ENCODE peak calls at places on chromosomes 2 and 18, in seven cellular contexts. N, G, S, M, H, K and D are unnamed samples.
A peak's percentile ranks its signal among the peaks of the same experiment; 100 is the strongest.

GRCh38 chr18:22689711-22690110 is 243.4 kb upstream of the RBBP8 start:
- DNase-seq in K (no peak), H (no peak), N (no peak), G (no peak), S (no peak), M (no peak), D (no peak)

GRCh38 chr2:164840458-164840929 is 1.1 kb downstream of the COBLL1 start:
- DNase-seq in S (peak; percentile 92), G (peak; percentile 84), H (peak; percentile 54), M (peak; percentile 91), K (no peak), N (peak; percentile 19), D (no peak)

GRCh38 chr2:69056071-69056470 is 43.1 kb downstream of the ANTXR1 start:
- DNase-seq in M (no peak), G (no peak), K (no peak), S (no peak), N (no peak), H (no peak), D (no peak)

GRCh38 chr2:63078852-63079606 is 28.4 kb downstream of the OTX1 start:
- DNase-seq in S (no peak), K (no peak), G (no peak), H (no peak), N (no peak), M (no peak), D (no peak)

GRCh38 chr2:48343571-48344440 is 186.1 kb upstream of the STON1 start:
- DNase-seq in N (no peak), S (no peak), G (no peak), K (peak; percentile 93), M (no peak), H (no peak), D (no peak)

GRCh38 chr18:74497778-74498177 is 1.6 kb downstream of the CNDP2 start:
- DNase-seq in S (no peak), G (no peak), K (no peak), M (peak; percentile 55), H (no peak), N (no peak), D (no peak)

GRCh38 chr2:238945433-238946150 is 97.7 kb downstream of the TWIST2 start:
- DNase-seq in K (peak; percentile 42), M (peak; percentile 44), H (peak; percentile 32), N (no peak), G (peak; percentile 43), S (no peak), D (peak; percentile 79)

GRCh38 chr2:73068147-73068546 is 3.4 kb downstream of the SFXN5 start:
- DNase-seq in K (no peak), M (no peak), S (no peak), N (no peak), H (no peak), G (no peak), D (no peak)

GRCh38 chr2:137969418-137969765 is 5.1 kb downstream of the HNMT start:
- DNase-seq in K (peak; percentile 95), G (peak; percentile 32), N (no peak), H (peak; percentile 39), M (no peak), S (peak; percentile 72), D (no peak)

GRCh38 chr2:196170202-196170680 is 1.1 kb downstream of the STK17B start:
- DNase-seq in N (peak; percentile 12), G (peak; percentile 65), M (no peak), K (peak; percentile 64), H (peak; percentile 26), S (peak; percentile 74), D (peak; percentile 31)

GRCh38 chr2:135798275-135798705 is 38.7 kb downstream of the LCT start:
- DNase-seq in K (no peak), M (no peak), G (no peak), H (no peak), S (no peak), N (no peak), D (no peak)

GRCh38 chr2:231568785-231569435 is 23.8 kb upstream of the TEX44 start:
- DNase-seq in H (no peak), M (no peak), S (no peak), G (no peak), N (no peak), K (no peak), D (no peak)

GRCh38 chr2:85709385-85709784 is 15.2 kb downstream of the GNLY start:
- DNase-seq in S (no peak), G (no peak), M (no peak), K (no peak), N (no peak), H (no peak), D (no peak)

GRCh38 chr18:23924813-23925212 is 89.7 kb upstream of the TTC39C start:
- DNase-seq in G (no peak), M (no peak), H (no peak), N (no peak), S (no peak), K (peak; percentile 50), D (no peak)

GRCh38 chr2:227366861-227367800 is 12.0 kb downstream of the TM4SF20 start:
- DNase-seq in K (peak; percentile 84), N (peak; percentile 29), H (no peak), S (peak; percentile 17), M (no peak), G (no peak), D (no peak)

GRCh38 chr18:77086656-77087390 is 45.8 kb downstream of the MBP start:
- DNase-seq in M (peak; percentile 79), H (peak; percentile 53), N (peak; percentile 25), S (no peak), G (no peak), K (no peak), D (no peak)

GRCh38 chr2:215850380-215850779 is 163.0 kb downstream of the MREG start:
- DNase-seq in M (no peak), N (no peak), H (no peak), K (peak; percentile 26), G (no peak), S (no peak), D (no peak)

GRCh38 chr2:33214857-33215256 is 261.6 kb upstream of the RASGRP3 start:
- DNase-seq in H (no peak), K (no peak), S (no peak), M (no peak), N (no peak), G (no peak), D (no peak)

GRCh38 chr2:33213648-33214047 is 262.8 kb upstream of the RASGRP3 start:
- DNase-seq in S (no peak), M (no peak), G (no peak), H (no peak), K (peak; percentile 56), N (no peak), D (no peak)

GRCh38 chr2:33215299-33215698 is 261.1 kb upstream of the RASGRP3 start:
- DNase-seq in K (peak; percentile 96), N (no peak), G (no peak), S (no peak), H (peak; percentile 37), M (no peak), D (no peak)

GRCh38 chr2:33213244-33213643 is 263.2 kb upstream of the RASGRP3 start:
- DNase-seq in N (no peak), M (no peak), H (no peak), S (no peak), K (peak; percentile 50), G (no peak), D (no peak)

DNA sequence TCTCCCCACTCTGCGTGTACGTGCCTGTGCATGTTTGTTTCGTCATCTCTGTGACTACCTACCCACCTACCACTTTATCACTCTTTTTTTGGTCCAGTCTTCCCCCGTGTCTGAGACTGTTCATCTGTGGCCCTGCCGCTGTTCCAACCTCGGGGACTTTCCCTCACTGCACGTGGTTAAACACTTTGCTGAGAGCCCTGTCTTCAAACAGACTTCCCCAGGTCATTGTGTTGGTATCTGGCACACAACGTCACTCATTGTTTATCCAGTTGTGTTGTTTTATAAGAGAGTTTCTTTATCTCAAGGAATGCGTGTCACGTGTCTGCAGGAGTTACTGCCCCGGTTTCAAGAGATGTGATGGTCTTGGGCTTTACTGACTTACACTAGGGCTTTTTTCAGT is 262.0 kb upstream of the RASGRP3 start:
- DNase-seq in N (no peak), H (peak; percentile 28), K (peak; percentile 87), S (peak; percentile 33), M (no peak), G (peak; percentile 74), D (peak; percentile 94)
- H3K4me3 ChIP-seq in N (no peak overlapping the region), H (no peak overlapping the region), K (no peak overlapping the region), S (no peak overlapping the region), M (no peak overlapping the region), G (no peak overlapping the region), D (no peak overlapping the region)

DNA sequence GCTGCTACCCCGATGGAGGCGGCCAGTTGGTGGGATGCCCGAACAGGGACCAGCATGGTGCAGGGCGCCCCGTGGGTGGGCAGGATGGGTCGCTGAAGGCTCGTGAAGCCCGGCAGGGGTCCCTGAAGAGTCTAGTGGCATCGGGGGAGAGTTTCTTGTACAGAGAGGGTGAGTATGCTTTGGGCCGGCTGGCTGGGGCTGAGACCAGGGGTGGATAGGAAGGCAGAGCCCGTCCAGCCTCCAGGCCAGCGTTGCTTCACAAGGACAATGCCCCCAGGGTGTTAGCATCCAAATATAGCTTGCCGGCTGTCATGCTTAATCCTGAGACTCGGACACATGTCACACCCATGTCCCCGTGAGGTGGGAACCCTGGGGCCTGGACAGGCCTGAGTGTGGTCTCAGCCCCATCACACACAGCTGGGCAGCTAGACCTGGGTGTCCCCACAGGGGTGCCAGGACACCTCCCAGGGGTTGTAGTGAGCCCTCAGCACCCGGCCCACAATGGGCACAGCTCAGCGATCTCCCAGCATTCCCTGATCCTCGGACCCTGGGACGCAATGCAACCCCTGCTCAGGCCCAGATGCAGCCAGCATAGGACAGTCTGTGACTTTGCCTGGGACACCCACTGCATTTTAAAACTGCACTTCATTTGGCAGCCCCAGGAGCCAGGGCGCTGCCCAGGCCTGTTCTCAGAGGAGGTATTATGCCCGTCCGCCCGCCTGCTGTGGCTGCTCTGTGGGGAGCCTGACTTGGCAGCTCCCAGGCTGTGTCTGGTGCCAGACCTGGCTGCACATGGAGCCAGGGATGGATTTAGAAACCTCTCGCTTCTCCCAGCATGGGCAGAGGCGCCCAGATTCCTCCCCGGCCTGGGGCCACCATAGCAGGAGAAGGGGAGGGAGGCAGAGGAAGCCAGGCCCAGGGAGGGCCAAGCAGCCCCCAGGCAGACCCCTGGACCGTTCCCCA is 36.4 kb downstream of the RAMP1 start:
- DNase-seq in S (peak; percentile 43), N (no peak), K (no peak), M (no peak), H (peak; percentile 75), G (no peak), D (no peak)
- H3K4me1 ChIP-seq in S (peaks cover 63% of the 10 kb centered on the region), N (no peaks in the 10 kb centered on the region), K (peaks cover 16% of the 10 kb centered on the region), M (no peaks in the 10 kb centered on the region), H (peaks cover 80% of the 10 kb centered on the region), G (peaks cover 60% of the 10 kb centered on the region), D (peaks cover 18% of the 10 kb centered on the region)

GRCh38 chr2:102301867-102302362 is 9.4 kb upstream of the IL1RL1 start:
- DNase-seq in N (no peak), K (peak; percentile 32), G (no peak), H (peak; percentile 22), M (no peak), S (peak; percentile 57), D (peak; percentile 80)
- TF ChIP-seq CTCF in N (no peak), K (peak; percentile 26), G (no peak), H (peak; percentile 12), M (peak; percentile 24), S (no peak), D (peak; percentile 61)

GRCh38 chr2:233938676-233939370 is 21.6 kb downstream of the TRPM8 start:
- DNase-seq in G (no peak), H (no peak), K (no peak), N (no peak), S (peak; percentile 8), M (peak; percentile 71), D (no peak)
- H3K4me3 ChIP-seq in G (no peak overlapping the region), H (no peak overlapping the region), K (no peak overlapping the region), N (no peak overlapping the region), S (no peak overlapping the region), M (peak overlapping the region; percentile 33), D (no peak overlapping the region)

GRCh38 chr2:37672104-37672869 is 845 bp upstream of the CDC42EP3 start:
- DNase-seq in S (peak; percentile 84), G (peak; percentile 71), K (peak; percentile 88), N (peak; percentile 82), M (peak; percentile 82), H (peak; percentile 84), D (peak; percentile 95)
- H3K4me1 ChIP-seq in S (peaks cover 20% of the 10 kb centered on the region), G (peaks cover 52% of the 10 kb centered on the region), K (peaks cover 7% of the 10 kb centered on the region), N (peaks cover 43% of the 10 kb centered on the region), M (no peaks in the 10 kb centered on the region), H (peaks cover 24% of the 10 kb centered on the region), D (peaks cover 20% of the 10 kb centered on the region)